ENCODE peak calls at places on chromosomes 7 and 10, in six cellular contexts. One of them, this sample, is unnamed.

GRCh38 chr10:130748409-130749057 is 563.0 kb downstream of the TCERG1L start:
- DNase-seq in fibroblast of mammary gland: no peak
- DNase-seq in DMS79: no peak
- DNase-seq in substantia nigra: no peak
- DNase-seq in GM06990: no peak
- DNase-seq in neural crest cell: no peak
- DNase-seq in this sample: no peak

GRCh38 chr7:45718464-45719330 is 144.5 kb downstream of the ADCY1 start:
- DNase-seq in fibroblast of mammary gland: no peak
- DNase-seq in DMS79: no peak
- DNase-seq in substantia nigra: no peak
- DNase-seq in GM06990: no peak
- DNase-seq in neural crest cell: no peak
- DNase-seq in this sample: peak; percentile 22

GRCh38 chr10:33939892-33940291 is 605.4 kb upstream of the NRP1 start:
- DNase-seq in fibroblast of mammary gland: no peak
- DNase-seq in DMS79: no peak
- DNase-seq in substantia nigra: no peak
- DNase-seq in GM06990: no peak
- DNase-seq in neural crest cell: no peak
- DNase-seq in this sample: no peak

GRCh38 chr7:30906520-30907240 is 5.0 kb upstream of the AQP1 start:
- DNase-seq in fibroblast of mammary gland: peak; percentile 60
- DNase-seq in DMS79: no peak
- DNase-seq in substantia nigra: no peak
- DNase-seq in GM06990: no peak
- DNase-seq in neural crest cell: no peak
- DNase-seq in this sample: peak; percentile 63

GRCh38 chr10:114323023-114323422 is 81.3 kb downstream of the AFAP1L2 start:
- DNase-seq in fibroblast of mammary gland: no peak
- DNase-seq in DMS79: no peak
- DNase-seq in substantia nigra: no peak
- DNase-seq in GM06990: no peak
- DNase-seq in neural crest cell: no peak
- DNase-seq in this sample: peak; percentile 70

GRCh38 chr7:155283565-155284194 is 14.0 kb upstream of the INSIG1 start:
- DNase-seq in fibroblast of mammary gland: no peak
- DNase-seq in DMS79: no peak
- DNase-seq in substantia nigra: no peak
- DNase-seq in GM06990: no peak
- DNase-seq in neural crest cell: no peak
- DNase-seq in this sample: no peak

GRCh38 chr10:102673961-102674511 is 29.8 kb downstream of the TRIM8 start:
- DNase-seq in fibroblast of mammary gland: peak; percentile 73
- DNase-seq in DMS79: no peak
- DNase-seq in substantia nigra: no peak
- DNase-seq in GM06990: no peak
- DNase-seq in neural crest cell: peak; percentile 45
- DNase-seq in this sample: peak; percentile 88

GRCh38 chr7:47540387-47541093 is 41.4 kb downstream of the TNS3 start:
- DNase-seq in fibroblast of mammary gland: no peak
- DNase-seq in DMS79: no peak
- DNase-seq in substantia nigra: no peak
- DNase-seq in GM06990: no peak
- DNase-seq in neural crest cell: no peak
- DNase-seq in this sample: no peak

GRCh38 chr10:71687077-71687476 is 32.5 kb downstream of the C10orf105 start:
- DNase-seq in fibroblast of mammary gland: no peak
- DNase-seq in DMS79: no peak
- DNase-seq in substantia nigra: no peak
- DNase-seq in GM06990: no peak
- DNase-seq in neural crest cell: no peak
- DNase-seq in this sample: no peak

GRCh38 chr10:58963101-58963534 is 213.3 kb upstream of the PHYHIPL start:
- DNase-seq in fibroblast of mammary gland: no peak
- DNase-seq in DMS79: no peak
- DNase-seq in substantia nigra: no peak
- DNase-seq in GM06990: no peak
- DNase-seq in neural crest cell: no peak
- DNase-seq in this sample: no peak

GRCh38 chr10:132450825-132451505 is 54.0 kb downstream of the PWWP2B start:
- DNase-seq in fibroblast of mammary gland: no peak
- DNase-seq in DMS79: no peak
- DNase-seq in substantia nigra: no peak
- DNase-seq in GM06990: no peak
- DNase-seq in neural crest cell: no peak
- DNase-seq in this sample: no peak

GRCh38 chr10:37489658-37490003 is 364.2 kb downstream of the ANKRD30A start:
- DNase-seq in fibroblast of mammary gland: no peak
- DNase-seq in DMS79: no peak
- DNase-seq in substantia nigra: no peak
- DNase-seq in GM06990: no peak
- DNase-seq in neural crest cell: no peak
- DNase-seq in this sample: no peak

GRCh38 chr10:73931767-73932624 is 21.1 kb downstream of the PLAU start:
- DNase-seq in fibroblast of mammary gland: no peak
- DNase-seq in DMS79: no peak
- DNase-seq in substantia nigra: no peak
- DNase-seq in GM06990: peak; percentile 75
- DNase-seq in neural crest cell: no peak
- DNase-seq in this sample: peak; percentile 21

GRCh38 chr7:6226194-6226799 is 46.1 kb downstream of the CYTH3 start:
- DNase-seq in fibroblast of mammary gland: peak; percentile 83
- DNase-seq in DMS79: no peak
- DNase-seq in substantia nigra: no peak
- DNase-seq in GM06990: no peak
- DNase-seq in neural crest cell: no peak
- DNase-seq in this sample: peak; percentile 37

GRCh38 chr7:37901236-37901827 is 15.3 kb downstream of the SFRP4 start:
- DNase-seq in fibroblast of mammary gland: peak; percentile 57
- DNase-seq in DMS79: no peak
- DNase-seq in substantia nigra: no peak
- DNase-seq in GM06990: no peak
- DNase-seq in neural crest cell: no peak
- DNase-seq in this sample: no peak

GRCh38 chr10:77641788-77642397 is 4.3 kb upstream of the KCNMA1 start:
- DNase-seq in fibroblast of mammary gland: peak; percentile 84
- DNase-seq in DMS79: peak; percentile 27
- DNase-seq in substantia nigra: no peak
- DNase-seq in GM06990: peak; percentile 33
- DNase-seq in neural crest cell: peak; percentile 70
- DNase-seq in this sample: peak; percentile 70

GRCh38 chr7:2051708-2052656 is 180.8 kb downstream of the MAD1L1 start:
- DNase-seq in fibroblast of mammary gland: no peak
- DNase-seq in DMS79: no peak
- DNase-seq in substantia nigra: no peak
- DNase-seq in GM06990: no peak
- DNase-seq in neural crest cell: no peak
- DNase-seq in this sample: no peak

GRCh38 chr10:49619613-49620012 is 5.8 kb downstream of the CHAT start:
- DNase-seq in fibroblast of mammary gland: no peak
- DNase-seq in DMS79: no peak
- DNase-seq in substantia nigra: no peak
- DNase-seq in GM06990: no peak
- DNase-seq in neural crest cell: no peak
- DNase-seq in this sample: no peak

GRCh38 chr10:71217266-71218045 is 5.1 kb downstream of the UNC5B start:
- DNase-seq in fibroblast of mammary gland: peak; percentile 19
- DNase-seq in DMS79: peak; percentile 27
- DNase-seq in substantia nigra: no peak
- DNase-seq in GM06990: no peak
- DNase-seq in neural crest cell: no peak
- DNase-seq in this sample: no peak

GRCh38 chr7:36034020-36034419 is 119.0 kb upstream of the EEPD1 start:
- DNase-seq in fibroblast of mammary gland: peak; percentile 43
- DNase-seq in DMS79: no peak
- DNase-seq in substantia nigra: no peak
- DNase-seq in GM06990: no peak
- DNase-seq in neural crest cell: no peak
- DNase-seq in this sample: no peak